ENCODE peak calls at places on chromosomes 16 and 17, in eight cellular contexts. One of them, this sample, is unnamed.
A peak's percentile ranks its signal among the peaks of the same experiment; 100 is the strongest.

GRCh38 chr16:23155445-23156049 is 6.3 kb upstream of the USP31 start:
- DNase-seq in stimulated activated CD8-positive, alpha-beta memory T cell treated with anti-CD3 and anti-CD28 coated beads, Interleukin-4, amount 100 ng/mL, for 1 hour: no peak
- DNase-seq in NCI-H1092 treated with DMSO at 0.1 percent for 48 hours: no peak
- DNase-seq in activated naive CD4-positive, alpha-beta T cell: no peak
- DNase-seq in Daoy: no peak
- DNase-seq in cardiac fibroblast: peak; percentile 33
- DNase-seq in ascending aorta: no peak
- DNase-seq in T47D: peak; percentile 56
- DNase-seq in this sample: no peak

GRCh38 chr17:21288581-21289017 is 4.1 kb downstream of the MAP2K3 start:
- DNase-seq in activated naive CD4-positive, alpha-beta T cell: no peak
- DNase-seq in T47D: no peak
- DNase-seq in cardiac fibroblast: no peak
- DNase-seq in stimulated activated CD8-positive, alpha-beta memory T cell treated with anti-CD3 and anti-CD28 coated beads, Interleukin-4, amount 100 ng/mL, for 1 hour: no peak
- DNase-seq in ascending aorta: peak; percentile 71
- DNase-seq in NCI-H1092 treated with DMSO at 0.1 percent for 48 hours: no peak
- DNase-seq in Daoy: no peak
- DNase-seq in this sample: no peak

GRCh38 chr17:39752241-39752831 is 14.6 kb downstream of the GRB7 start:
- DNase-seq in Daoy: no peak
- DNase-seq in stimulated activated CD8-positive, alpha-beta memory T cell treated with anti-CD3 and anti-CD28 coated beads, Interleukin-4, amount 100 ng/mL, for 1 hour: no peak
- DNase-seq in cardiac fibroblast: no peak
- DNase-seq in ascending aorta: no peak
- DNase-seq in NCI-H1092 treated with DMSO at 0.1 percent for 48 hours: no peak
- DNase-seq in activated naive CD4-positive, alpha-beta T cell: no peak
- DNase-seq in T47D: no peak
- DNase-seq in this sample: peak; percentile 17

GRCh38 chr17:82049521-82049971 is 2.1 kb downstream of the RFNG start:
- DNase-seq in T47D: no peak
- DNase-seq in ascending aorta: no peak
- DNase-seq in activated naive CD4-positive, alpha-beta T cell: no peak
- DNase-seq in NCI-H1092 treated with DMSO at 0.1 percent for 48 hours: no peak
- DNase-seq in cardiac fibroblast: no peak
- DNase-seq in stimulated activated CD8-positive, alpha-beta memory T cell treated with anti-CD3 and anti-CD28 coated beads, Interleukin-4, amount 100 ng/mL, for 1 hour: no peak
- DNase-seq in Daoy: no peak
- DNase-seq in this sample: no peak

GRCh38 chr17:81573794-81574642 is 21.9 kb upstream of the FAAP100 start:
- DNase-seq in ascending aorta: no peak
- DNase-seq in Daoy: no peak
- DNase-seq in NCI-H1092 treated with DMSO at 0.1 percent for 48 hours: no peak
- DNase-seq in T47D: no peak
- DNase-seq in cardiac fibroblast: no peak
- DNase-seq in activated naive CD4-positive, alpha-beta T cell: no peak
- DNase-seq in stimulated activated CD8-positive, alpha-beta memory T cell treated with anti-CD3 and anti-CD28 coated beads, Interleukin-4, amount 100 ng/mL, for 1 hour: no peak
- DNase-seq in this sample: no peak

GRCh38 chr16:58442547-58442946 is 50.3 kb downstream of the GINS3 start:
- DNase-seq in NCI-H1092 treated with DMSO at 0.1 percent for 48 hours: peak; percentile 15
- DNase-seq in Daoy: no peak
- DNase-seq in stimulated activated CD8-positive, alpha-beta memory T cell treated with anti-CD3 and anti-CD28 coated beads, Interleukin-4, amount 100 ng/mL, for 1 hour: no peak
- DNase-seq in cardiac fibroblast: no peak
- DNase-seq in T47D: no peak
- DNase-seq in ascending aorta: no peak
- DNase-seq in activated naive CD4-positive, alpha-beta T cell: no peak
- DNase-seq in this sample: no peak

GRCh38 chr16:57039148-57039812 is 49.9 kb downstream of the NLRC5 start:
- DNase-seq in NCI-H1092 treated with DMSO at 0.1 percent for 48 hours: no peak
- DNase-seq in cardiac fibroblast: peak; percentile 81
- DNase-seq in Daoy: peak; percentile 14
- DNase-seq in T47D: no peak
- DNase-seq in stimulated activated CD8-positive, alpha-beta memory T cell treated with anti-CD3 and anti-CD28 coated beads, Interleukin-4, amount 100 ng/mL, for 1 hour: no peak
- DNase-seq in ascending aorta: no peak
- DNase-seq in activated naive CD4-positive, alpha-beta T cell: no peak
- DNase-seq in this sample: no peak

GRCh38 chr17:18850679-18851078 is 7.3 kb upstream of the PRPSAP2 start:
- DNase-seq in ascending aorta: no peak
- DNase-seq in activated naive CD4-positive, alpha-beta T cell: no peak
- DNase-seq in NCI-H1092 treated with DMSO at 0.1 percent for 48 hours: no peak
- DNase-seq in stimulated activated CD8-positive, alpha-beta memory T cell treated with anti-CD3 and anti-CD28 coated beads, Interleukin-4, amount 100 ng/mL, for 1 hour: no peak
- DNase-seq in Daoy: no peak
- DNase-seq in T47D: no peak
- DNase-seq in cardiac fibroblast: no peak
- DNase-seq in this sample: no peak

GRCh38 chr17:1068356-1068755 is 71.4 kb downstream of the TIMM22 start:
- DNase-seq in NCI-H1092 treated with DMSO at 0.1 percent for 48 hours: no peak
- DNase-seq in stimulated activated CD8-positive, alpha-beta memory T cell treated with anti-CD3 and anti-CD28 coated beads, Interleukin-4, amount 100 ng/mL, for 1 hour: no peak
- DNase-seq in activated naive CD4-positive, alpha-beta T cell: no peak
- DNase-seq in ascending aorta: no peak
- DNase-seq in T47D: no peak
- DNase-seq in Daoy: no peak
- DNase-seq in cardiac fibroblast: no peak
- DNase-seq in this sample: no peak

GRCh38 chr17:82831818-82832200 is 8.0 kb downstream of the ZNF750 start:
- DNase-seq in cardiac fibroblast: no peak
- DNase-seq in stimulated activated CD8-positive, alpha-beta memory T cell treated with anti-CD3 and anti-CD28 coated beads, Interleukin-4, amount 100 ng/mL, for 1 hour: no peak
- DNase-seq in Daoy: no peak
- DNase-seq in T47D: no peak
- DNase-seq in ascending aorta: no peak
- DNase-seq in NCI-H1092 treated with DMSO at 0.1 percent for 48 hours: no peak
- DNase-seq in activated naive CD4-positive, alpha-beta T cell: no peak
- DNase-seq in this sample: no peak

GRCh38 chr16:50323335-50324011 is 45.3 kb downstream of the BRD7 start:
- DNase-seq in stimulated activated CD8-positive, alpha-beta memory T cell treated with anti-CD3 and anti-CD28 coated beads, Interleukin-4, amount 100 ng/mL, for 1 hour: no peak
- DNase-seq in NCI-H1092 treated with DMSO at 0.1 percent for 48 hours: no peak
- DNase-seq in T47D: peak; percentile 30
- DNase-seq in ascending aorta: peak; percentile 72
- DNase-seq in cardiac fibroblast: peak; percentile 50
- DNase-seq in Daoy: no peak
- DNase-seq in activated naive CD4-positive, alpha-beta T cell: no peak
- DNase-seq in this sample: no peak

GRCh38 chr17:40415390-40415789 is 2.3 kb downstream of the TOP2A start:
- DNase-seq in activated naive CD4-positive, alpha-beta T cell: no peak
- DNase-seq in ascending aorta: no peak
- DNase-seq in Daoy: no peak
- DNase-seq in T47D: peak; percentile 77
- DNase-seq in NCI-H1092 treated with DMSO at 0.1 percent for 48 hours: peak; percentile 16
- DNase-seq in cardiac fibroblast: peak; percentile 68
- DNase-seq in stimulated activated CD8-positive, alpha-beta memory T cell treated with anti-CD3 and anti-CD28 coated beads, Interleukin-4, amount 100 ng/mL, for 1 hour: no peak
- DNase-seq in this sample: no peak

GRCh38 chr16:86994651-86995171 is 322.5 kb downstream of the C16orf95 start:
- DNase-seq in ascending aorta: no peak
- DNase-seq in T47D: no peak
- DNase-seq in stimulated activated CD8-positive, alpha-beta memory T cell treated with anti-CD3 and anti-CD28 coated beads, Interleukin-4, amount 100 ng/mL, for 1 hour: no peak
- DNase-seq in cardiac fibroblast: peak; percentile 73
- DNase-seq in activated naive CD4-positive, alpha-beta T cell: no peak
- DNase-seq in Daoy: peak; percentile 91
- DNase-seq in NCI-H1092 treated with DMSO at 0.1 percent for 48 hours: no peak
- DNase-seq in this sample: no peak

GRCh38 chr17:1898332-1898731 is 68.5 kb downstream of the RPA1 start:
- DNase-seq in stimulated activated CD8-positive, alpha-beta memory T cell treated with anti-CD3 and anti-CD28 coated beads, Interleukin-4, amount 100 ng/mL, for 1 hour: no peak
- DNase-seq in cardiac fibroblast: no peak
- DNase-seq in activated naive CD4-positive, alpha-beta T cell: no peak
- DNase-seq in T47D: no peak
- DNase-seq in ascending aorta: no peak
- DNase-seq in NCI-H1092 treated with DMSO at 0.1 percent for 48 hours: no peak
- DNase-seq in Daoy: no peak
- DNase-seq in this sample: no peak

GRCh38 chr17:2337152-2337810 is at the start of gene SGSM2:
- DNase-seq in NCI-H1092 treated with DMSO at 0.1 percent for 48 hours: peak; percentile 63
- DNase-seq in T47D: peak; percentile 58
- DNase-seq in activated naive CD4-positive, alpha-beta T cell: peak; percentile 33
- DNase-seq in ascending aorta: peak; percentile 82
- DNase-seq in cardiac fibroblast: peak; percentile 69
- DNase-seq in Daoy: peak; percentile 76
- DNase-seq in stimulated activated CD8-positive, alpha-beta memory T cell treated with anti-CD3 and anti-CD28 coated beads, Interleukin-4, amount 100 ng/mL, for 1 hour: peak; percentile 40
- DNase-seq in this sample: no peak

GRCh38 chr17:35617505-35617904 is 30.4 kb downstream of the AP2B1 start:
- DNase-seq in NCI-H1092 treated with DMSO at 0.1 percent for 48 hours: no peak
- DNase-seq in cardiac fibroblast: peak; percentile 5
- DNase-seq in activated naive CD4-positive, alpha-beta T cell: no peak
- DNase-seq in T47D: no peak
- DNase-seq in Daoy: no peak
- DNase-seq in stimulated activated CD8-positive, alpha-beta memory T cell treated with anti-CD3 and anti-CD28 coated beads, Interleukin-4, amount 100 ng/mL, for 1 hour: no peak
- DNase-seq in ascending aorta: no peak
- DNase-seq in this sample: no peak

GRCh38 chr16:8370374-8371015 is 219.8 kb downstream of the TMEM114 start:
- DNase-seq in activated naive CD4-positive, alpha-beta T cell: no peak
- DNase-seq in Daoy: peak; percentile 81
- DNase-seq in ascending aorta: no peak
- DNase-seq in T47D: no peak
- DNase-seq in cardiac fibroblast: no peak
- DNase-seq in NCI-H1092 treated with DMSO at 0.1 percent for 48 hours: no peak
- DNase-seq in stimulated activated CD8-positive, alpha-beta memory T cell treated with anti-CD3 and anti-CD28 coated beads, Interleukin-4, amount 100 ng/mL, for 1 hour: no peak
- DNase-seq in this sample: no peak

GRCh38 chr16:12341966-12342365 is 365.4 kb downstream of the SNX29 start:
- DNase-seq in T47D: no peak
- DNase-seq in stimulated activated CD8-positive, alpha-beta memory T cell treated with anti-CD3 and anti-CD28 coated beads, Interleukin-4, amount 100 ng/mL, for 1 hour: no peak
- DNase-seq in cardiac fibroblast: no peak
- DNase-seq in activated naive CD4-positive, alpha-beta T cell: no peak
- DNase-seq in ascending aorta: no peak
- DNase-seq in NCI-H1092 treated with DMSO at 0.1 percent for 48 hours: no peak
- DNase-seq in Daoy: peak; percentile 17
- DNase-seq in this sample: no peak